ENCODE peak calls at places on chromosomes 2 and 18, in five cellular contexts. O, G, E, B and J are unnamed samples.

GRCh38 chr2:47226124-47227040 is 71.3 kb upstream of the STPG4 start:
- DNase-seq in O (no peak), G (no peak), E (no peak), B (no peak), J (no peak)

GRCh38 chr2:37000273-37000780 is 34.0 kb upstream of the STRN start:
- DNase-seq in O (no peak), G (no peak), E (no peak), B (no peak), J (no peak)

GRCh38 chr18:80213173-80213572 is 34.1 kb downstream of the PARD6G start:
- DNase-seq in O (no peak), G (no peak), E (no peak), B (no peak), J (no peak)

GRCh38 chr2:60728855-60729254 is 27.2 kb upstream of the PAPOLG start:
- DNase-seq in O (no peak), G (no peak), E (no peak), B (no peak), J (no peak)

GRCh38 chr2:70895998-70896764 is 39.5 kb upstream of the ATP6V1B1 start:
- DNase-seq in O (no peak), G (no peak), E (no peak), B (no peak), J (peak; percentile 25)

GRCh38 chr2:220064282-220065042 is 437.0 kb downstream of the SLC4A3 start:
- DNase-seq in O (no peak), G (no peak), E (no peak), B (no peak), J (no peak)

GRCh38 chr2:177689623-177690022 is 297.1 kb downstream of the AGPS start:
- DNase-seq in O (no peak), G (no peak), E (no peak), B (no peak), J (no peak)

GRCh38 chr2:210461401-210461800 is 15.2 kb downstream of the LANCL1 start:
- DNase-seq in O (no peak), G (peak; percentile 85), E (no peak), B (no peak), J (peak; percentile 10)

GRCh38 chr2:181304011-181304844 is 153.0 kb upstream of the ITGA4 start:
- DNase-seq in O (no peak), G (peak; percentile 1), E (no peak), B (no peak), J (peak; percentile 18)